ENCODE peak calls at places on chromosomes 13 and 19, in seven cellular contexts. V is cardiac fibroblast; A is effector memory CD4-positive, alpha-beta T cell; E is stomach; Z is A549; J is fibroblast of lung; P is IMR-90. O is an unnamed sample.

GRCh38 chr13:109874921-109875454 is 88.6 kb upstream of the IRS2 start:
- DNase-seq in V (peak; percentile 79), A (no peak), E (no peak), Z (no peak), J (peak; percentile 51), P (peak; percentile 48), O (no peak)

GRCh38 chr13:41053384-41053826 is 7.9 kb upstream of the WBP4 start:
- DNase-seq in V (peak; percentile 85), A (no peak), E (no peak), Z (no peak), J (peak; percentile 63), P (peak; percentile 49), O (no peak)

GRCh38 chr19:12872941-12873890 is 8.0 kb downstream of the DNASE2 start:
- DNase-seq in V (peak; percentile 84), A (peak; percentile 62), E (peak; percentile 88), Z (no peak), J (peak; percentile 35), P (peak; percentile 37), O (peak; percentile 55)

GRCh38 chr13:111252449-111253124 is 67.9 kb upstream of the TEX29 start:
- DNase-seq in V (no peak), A (no peak), E (no peak), Z (no peak), J (no peak), P (peak; percentile 20), O (no peak)

GRCh38 chr13:23510979-23511735 is 59.1 kb upstream of the TNFRSF19 start:
- DNase-seq in V (peak; percentile 67), A (no peak), E (no peak), Z (no peak), J (peak; percentile 53), P (peak; percentile 75), O (no peak)

GRCh38 chr13:27827646-27828045 is 35.4 kb downstream of the GSX1 start:
- DNase-seq in V (no peak), A (no peak), E (no peak), Z (no peak), J (no peak), P (no peak), O (no peak)

GRCh38 chr13:107678075-107678689 is 537.2 kb downstream of the LIG4 start:
- DNase-seq in V (no peak), A (no peak), E (no peak), Z (no peak), J (peak; percentile 50), P (peak; percentile 53), O (no peak)

GRCh38 chr13:27965740-27966640 is 3.1 kb downstream of the CDX2 start:
- DNase-seq in V (no peak), A (no peak), E (peak; percentile 26), Z (no peak), J (no peak), P (no peak), O (no peak)

GRCh38 chr13:47004552-47004951 is 107.7 kb upstream of the HTR2A start:
- DNase-seq in V (no peak), A (no peak), E (no peak), Z (no peak), J (no peak), P (no peak), O (no peak)

GRCh38 chr19:45569619-45570421 is 14.8 kb downstream of the OPA3 start:
- DNase-seq in V (peak; percentile 58), A (peak; percentile 28), E (peak; percentile 76), Z (peak; percentile 62), J (peak; percentile 38), P (no peak), O (peak; percentile 22)

GRCh38 chr19:7366701-7367420 is 18.1 kb downstream of the ARHGEF18 start:
- DNase-seq in V (peak; percentile 72), A (no peak), E (no peak), Z (peak; percentile 41), J (peak; percentile 49), P (peak; percentile 33), O (no peak)

GRCh38 chr19:55519461-55520311 is 17.2 kb downstream of the SBK2 start:
- DNase-seq in V (peak; percentile 94), A (no peak), E (no peak), Z (peak; percentile 85), J (peak; percentile 70), P (peak; percentile 98), O (no peak)

GRCh38 chr13:61954092-61954491 is 538.4 kb upstream of the PCDH20 start:
- DNase-seq in V (peak; percentile 13), A (no peak), E (no peak), Z (no peak), J (peak; percentile 61), P (peak; percentile 0), O (no peak)

GRCh38 chr19:48698046-48698445 is 2.3 kb downstream of the FUT2 start:
- DNase-seq in V (peak; percentile 84), A (no peak), E (peak; percentile 87), Z (no peak), J (peak; percentile 63), P (peak; percentile 74), O (no peak)

GRCh38 chr13:30660796-30661195 is 43.1 kb downstream of the USPL1 start:
- DNase-seq in V (no peak), A (no peak), E (no peak), Z (no peak), J (no peak), P (no peak), O (no peak)

GRCh38 chr19:10269333-10270179 is 1.4 kb upstream of the ICAM1 start:
- DNase-seq in V (peak; percentile 82), A (peak; percentile 80), E (peak; percentile 88), Z (no peak), J (peak; percentile 66), P (peak; percentile 65), O (peak; percentile 86)

GRCh38 chr13:109821038-109821545 is 34.7 kb upstream of the IRS2 start:
- DNase-seq in V (no peak), A (no peak), E (no peak), Z (no peak), J (no peak), P (no peak), O (no peak)

GRCh38 chr19:11286312-11286974 is 9.5 kb upstream of the TSPAN16 start:
- DNase-seq in V (peak; percentile 74), A (no peak), E (no peak), Z (no peak), J (peak; percentile 50), P (peak; percentile 58), O (no peak)

GRCh38 chr19:42250249-42250665 is 4.7 kb downstream of the ERF start:
- DNase-seq in V (no peak), A (no peak), E (no peak), Z (no peak), J (no peak), P (no peak), O (no peak)
- H3K4me3 ChIP-seq in V (peak overlapping the region; percentile 41), A (no peak overlapping the region), E (peak overlapping the region; percentile 93), Z (no peak overlapping the region), J (no peak overlapping the region), P (no peak overlapping the region), O (no peak overlapping the region)

GRCh38 chr19:41999071-41999877 is 5.2 kb upstream of the ATP1A3 start:
- DNase-seq in V (no peak), A (no peak), E (no peak), Z (no peak), J (no peak), P (no peak), O (peak; percentile 16)

GRCh38 chr19:41998246-41999020 is 4.4 kb upstream of the ATP1A3 start:
- DNase-seq in V (peak; percentile 47), A (no peak), E (peak; percentile 29), Z (peak; percentile 86), J (peak; percentile 36), P (peak; percentile 39), O (peak; percentile 43)

GRCh38 chr19:41997851-41998229 is 3.8 kb upstream of the ATP1A3 start:
- DNase-seq in V (no peak), A (no peak), E (no peak), Z (no peak), J (no peak), P (no peak), O (no peak)

GRCh38 chr19:41995959-41996797 is 2.1 kb upstream of the ATP1A3 start:
- DNase-seq in V (no peak), A (no peak), E (no peak), Z (peak; percentile 72), J (no peak), P (no peak), O (no peak)

GRCh38 chr19:41997121-41997850 is 3.3 kb upstream of the ATP1A3 start:
- DNase-seq in V (peak; percentile 37), A (no peak), E (peak; percentile 43), Z (peak; percentile 95), J (peak; percentile 27), P (peak; percentile 22), O (peak; percentile 28)
- H3K4me3 ChIP-seq in V (no peak overlapping the region), A (no peak overlapping the region), E (no peak overlapping the region), Z (peak overlapping the region; percentile 47), J (no peak overlapping the region), P (no peak overlapping the region), O (no peak overlapping the region)

GRCh38 chr19:36441339-36441738 is 22.9 kb upstream of the ZFP82 start:
- DNase-seq in V (no peak), A (no peak), E (no peak), Z (no peak), J (no peak), P (no peak), O (no peak)
- H3K4me3 ChIP-seq in V (no peak overlapping the region), A (no peak overlapping the region), E (no peak overlapping the region), Z (no peak overlapping the region), J (no peak overlapping the region), P (no peak overlapping the region), O (no peak overlapping the region)

GRCh38 chr19:41877916-41878905 is 1.1 kb downstream of the CD79A start:
- DNase-seq in V (no peak), A (no peak), E (no peak), Z (no peak), J (no peak), P (no peak), O (no peak)

GRCh38 chr19:41879670-41880328 is 2.7 kb downstream of the CD79A start:
- DNase-seq in V (no peak), A (no peak), E (no peak), Z (no peak), J (no peak), P (no peak), O (no peak)

GRCh38 chr19:41879080-41879479 is 2.0 kb downstream of the CD79A start:
- DNase-seq in V (no peak), A (no peak), E (no peak), Z (no peak), J (no peak), P (no peak), O (no peak)

GRCh38 chr19:41877490-41877876 is 404 bp downstream of the CD79A start:
- DNase-seq in V (no peak), A (no peak), E (no peak), Z (no peak), J (no peak), P (no peak), O (no peak)

DNA sequence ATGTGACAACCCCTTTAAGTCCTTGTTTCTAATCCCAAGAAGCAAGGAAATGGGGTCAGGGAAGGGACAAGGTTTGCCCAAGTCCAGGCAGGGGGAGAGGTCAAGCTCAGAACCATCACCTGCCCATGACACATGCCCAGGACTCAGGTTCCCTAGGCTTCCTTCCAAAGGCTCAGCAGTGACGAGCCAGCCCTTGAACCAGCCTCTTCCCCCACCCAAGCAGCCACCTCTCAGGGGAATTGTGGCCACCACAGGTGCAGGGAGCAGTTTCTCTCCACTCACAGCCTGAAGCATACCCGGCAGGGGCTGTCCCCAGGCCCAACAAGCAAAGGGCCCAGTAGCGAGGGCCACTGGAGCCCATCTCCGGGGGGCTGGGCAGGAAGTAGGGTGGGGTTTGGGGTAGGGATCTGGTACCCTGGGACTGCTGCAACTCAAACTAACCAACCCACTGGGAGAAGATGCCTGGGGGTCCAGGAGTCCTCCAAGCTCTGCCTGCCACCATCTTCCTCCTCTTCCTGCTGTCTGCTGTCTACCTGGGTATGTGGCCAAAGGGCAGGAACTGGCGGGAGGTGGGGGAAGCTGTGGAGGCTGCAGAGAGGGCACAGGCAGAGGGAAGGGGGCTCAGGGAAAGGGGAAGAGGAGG is at the start of gene CD79A:
- DNase-seq in V (no peak), A (no peak), E (no peak), Z (no peak), J (no peak), P (no peak), O (no peak)
- H3K4me3 ChIP-seq in V (no peak within 1 kb of the TSS), A (peak within 1 kb of the TSS; percentile 24), E (no peak within 1 kb of the TSS), Z (no peak within 1 kb of the TSS), J (no peak within 1 kb of the TSS), P (no peak within 1 kb of the TSS), O (peak within 1 kb of the TSS; percentile 70)